ENCODE peak calls at places on chromosome 18, in five cellular contexts. M is K562, P is fibroblast of lung, X is HCT116, G is GM23248. J is an unnamed sample.

GRCh38 chr18:66638856-66639621 is 35.1 kb upstream of the CDH19 start:
- DNase-seq in G (no peak), P (no peak), X (no peak), M (no peak), J (no peak)

GRCh38 chr18:28584726-28585125 is 407.8 kb upstream of the CDH2 start:
- DNase-seq in G (peak; percentile 92), P (no peak), M (no peak), X (peak; percentile 18), J (no peak)

GRCh38 chr18:34773378-34773777 is 63.3 kb downstream of the DTNA start:
- DNase-seq in P (no peak), M (no peak), G (peak; percentile 66), X (no peak), J (no peak)

GRCh38 chr18:1528447-1528846 is 623.8 kb downstream of the ADCYAP1 start:
- DNase-seq in M (no peak), P (no peak), G (no peak), X (no peak), J (no peak)

GRCh38 chr18:47953471-47953931 is 23.0 kb upstream of the SMAD2 start:
- DNase-seq in G (peak; percentile 82), P (no peak), M (no peak), X (no peak), J (no peak)

GRCh38 chr18:50661013-50661412 is 101.1 kb downstream of the MAPK4 start:
- DNase-seq in M (no peak), G (no peak), X (no peak), P (no peak), J (no peak)

GRCh38 chr18:6748241-6748640 is 18.7 kb downstream of the ARHGAP28 start:
- DNase-seq in P (no peak), M (no peak), X (no peak), G (no peak), J (no peak)

GRCh38 chr18:51397347-51397962 is 200.0 kb upstream of the MEX3C start:
- DNase-seq in X (no peak), G (no peak), M (no peak), P (no peak), J (no peak)

GRCh38 chr18:54387631-54388030 is 29.9 kb downstream of the C18orf54 start:
- DNase-seq in G (no peak), X (no peak), M (no peak), P (no peak), J (no peak)

GRCh38 chr18:73564073-73564472 is 583.6 kb downstream of the FBXO15 start:
- DNase-seq in X (no peak), G (peak; percentile 90), M (no peak), P (peak; percentile 57), J (peak; percentile 34)

GRCh38 chr18:73669299-73669698 is 478.3 kb downstream of the FBXO15 start:
- DNase-seq in M (no peak), G (no peak), X (no peak), P (peak; percentile 90), J (no peak)

GRCh38 chr18:681985-682384 is 24.5 kb downstream of the TYMS start:
- DNase-seq in M (no peak), G (no peak), P (no peak), X (no peak), J (peak; percentile 60)

GRCh38 chr18:49846263-49846662 is 32.9 kb upstream of the ACAA2 start:
- DNase-seq in G (peak; percentile 87), P (peak; percentile 60), X (no peak), M (no peak), J (no peak)

GRCh38 chr18:45920367-45920766 is 46.8 kb downstream of the EPG5 start:
- DNase-seq in G (peak; percentile 93), M (no peak), P (peak; percentile 70), X (no peak), J (no peak)

GRCh38 chr18:65257157-65257556 is 493.7 kb upstream of the CDH7 start:
- DNase-seq in X (no peak), M (no peak), G (no peak), P (no peak), J (no peak)

GRCh38 chr18:26956894-26957293 is 91.4 kb upstream of the AQP4 start:
- DNase-seq in X (no peak), P (no peak), M (no peak), G (no peak), J (no peak)

GRCh38 chr18:63762518-63762917 is 12.7 kb upstream of the SERPINB7 start:
- DNase-seq in M (no peak), G (peak; percentile 89), X (no peak), P (peak; percentile 79), J (no peak)

GRCh38 chr18:56702946-56703345 is 51.8 kb downstream of the WDR7 start:
- DNase-seq in X (peak; percentile 58), P (peak; percentile 51), G (peak; percentile 68), M (peak; percentile 13), J (no peak)

GRCh38 chr18:36212301-36212977 is 25.1 kb downstream of the MOCOS start:
- DNase-seq in P (peak; percentile 30), M (peak; percentile 65), G (peak; percentile 6), X (no peak), J (no peak)

GRCh38 chr18:66226782-66227181 is 377.1 kb downstream of the CDH19 start:
- DNase-seq in X (no peak), P (no peak), G (no peak), M (no peak), J (peak; percentile 42)

GRCh38 chr18:50507120-50507590 is 52.7 kb upstream of the MAPK4 start:
- DNase-seq in G (peak; percentile 32), P (peak; percentile 2), M (peak; percentile 49), X (no peak), J (peak; percentile 26)

GRCh38 chr18:7237670-7238272 is 6.9 kb downstream of the LRRC30 start:
- DNase-seq in M (no peak), G (no peak), P (no peak), X (no peak), J (no peak)

GRCh38 chr18:21264651-21265050 is 22.6 kb downstream of the GREB1L start:
- DNase-seq in P (peak; percentile 8), G (peak; percentile 15), X (no peak), M (no peak), J (no peak)

GRCh38 chr18:3434685-3435084 is 15.3 kb upstream of the TGIF1 start:
- DNase-seq in G (no peak), M (no peak), P (no peak), X (no peak), J (peak; percentile 34)

GRCh38 chr18:27136208-27136535 is 48.9 kb downstream of the CHST9 start:
- DNase-seq in X (no peak), M (no peak), G (peak; percentile 0), P (no peak), J (no peak)

GRCh38 chr18:49368161-49368875 is 92.1 kb downstream of the DYM start:
- DNase-seq in P (no peak), X (no peak), G (no peak), M (no peak), J (no peak)

GRCh38 chr18:67876866-67877265 is 360.3 kb upstream of the DSEL start:
- DNase-seq in G (no peak), X (no peak), M (no peak), P (no peak), J (no peak)

GRCh38 chr18:32383040-32383819 is 87.5 kb downstream of the GAREM1 start:
- DNase-seq in M (no peak), X (peak; percentile 69), P (peak; percentile 94), G (peak; percentile 85), J (peak; percentile 92)

GRCh38 chr18:4352746-4353522 is 102.2 kb downstream of the DLGAP1 start:
- DNase-seq in M (no peak), X (no peak), P (no peak), G (no peak), J (no peak)

GRCh38 chr18:73895701-73896100 is 251.9 kb downstream of the FBXO15 start:
- DNase-seq in G (no peak), M (no peak), P (no peak), X (no peak), J (no peak)

GRCh38 chr18:9606039-9606438 is 8.3 kb downstream of the PPP4R1 start:
- DNase-seq in M (no peak), G (no peak), P (no peak), X (no peak), J (no peak)

GRCh38 chr18:9608298-9608697 is 6.1 kb downstream of the PPP4R1 start:
- DNase-seq in P (no peak), M (peak; percentile 71), X (no peak), G (peak; percentile 48), J (no peak)

GRCh38 chr18:9608728-9609127 is 5.6 kb downstream of the PPP4R1 start:
- DNase-seq in P (no peak), M (no peak), G (no peak), X (no peak), J (no peak)

GRCh38 chr18:9612215-9612830 is 2.0 kb downstream of the PPP4R1 start:
- DNase-seq in G (peak; percentile 75), M (no peak), P (peak; percentile 58), X (peak; percentile 60), J (peak; percentile 66)

DNA sequence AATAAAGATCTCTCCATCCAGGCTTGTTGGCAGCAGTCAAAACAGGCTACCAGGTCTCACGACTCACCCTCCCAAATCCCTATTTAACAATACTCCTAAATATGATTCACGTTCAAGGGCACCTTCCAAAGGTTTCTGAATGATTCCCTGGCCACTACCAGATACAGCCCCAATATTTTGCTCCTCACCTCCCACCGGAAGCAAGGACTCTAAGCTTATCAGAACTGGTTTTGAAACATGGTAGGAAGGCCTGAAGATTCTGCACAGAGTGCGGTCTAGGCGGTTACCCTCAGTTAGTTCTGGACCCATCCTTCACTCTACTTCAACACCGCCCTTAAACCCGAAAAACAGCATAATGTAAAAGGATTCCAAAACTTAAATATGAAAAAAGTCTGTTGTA is 5.2 kb downstream of the PPP4R1 start:
- DNase-seq in G (no peak), M (peak; percentile 44), X (no peak), P (no peak), J (no peak)
- H3K79me2 ChIP-seq in G (peaks cover 98% of the 10 kb centered on the region), M (peaks cover 98% of the 10 kb centered on the region), X (peaks cover 97% of the 10 kb centered on the region), P (peaks cover 94% of the 10 kb centered on the region), J (peaks cover 14% of the 10 kb centered on the region)

GRCh38 chr18:46939337-46939963 is 22.0 kb downstream of the KATNAL2 start:
- DNase-seq in G (peak; percentile 54), M (peak; percentile 10), X (no peak), P (peak; percentile 88), J (peak; percentile 35)
- H3K9ac ChIP-seq in G (no peak overlapping the region), M (no peak overlapping the region), X (no peak overlapping the region), P (no peak overlapping the region), J (no peak overlapping the region)

DNA sequence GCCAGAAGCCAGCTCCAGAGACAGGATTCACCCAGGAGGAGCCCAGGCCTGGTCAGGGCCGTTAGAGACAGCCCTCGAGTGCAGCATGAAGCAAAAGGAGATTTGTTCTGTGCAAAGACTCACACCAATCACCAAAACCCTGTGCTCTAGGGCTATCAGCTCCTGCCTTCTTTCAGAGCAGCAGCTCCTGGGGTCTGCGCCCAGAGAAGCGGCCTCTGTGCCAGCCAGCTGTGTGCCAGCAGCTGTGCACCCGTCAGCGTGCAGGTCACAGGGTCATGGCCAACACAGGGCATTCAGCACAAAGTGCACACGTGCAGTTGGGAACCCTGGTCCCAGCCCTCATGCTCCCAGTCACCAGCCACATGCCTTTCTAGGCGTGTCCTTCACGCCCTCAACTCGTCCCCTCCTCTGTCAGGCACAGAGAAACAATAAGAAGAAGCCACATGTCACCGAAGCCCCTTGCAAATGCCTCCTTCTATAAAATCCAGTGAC is 49.3 kb downstream of the ZNF516 start:
- DNase-seq in X (no peak), M (no peak), G (peak; percentile 55), P (no peak), J (no peak)
- H3K4me3 ChIP-seq in X (no peak overlapping the region), M (no peak overlapping the region), G (peak overlapping the region; percentile 44), P (no peak overlapping the region), J (no peak overlapping the region)

DNA sequence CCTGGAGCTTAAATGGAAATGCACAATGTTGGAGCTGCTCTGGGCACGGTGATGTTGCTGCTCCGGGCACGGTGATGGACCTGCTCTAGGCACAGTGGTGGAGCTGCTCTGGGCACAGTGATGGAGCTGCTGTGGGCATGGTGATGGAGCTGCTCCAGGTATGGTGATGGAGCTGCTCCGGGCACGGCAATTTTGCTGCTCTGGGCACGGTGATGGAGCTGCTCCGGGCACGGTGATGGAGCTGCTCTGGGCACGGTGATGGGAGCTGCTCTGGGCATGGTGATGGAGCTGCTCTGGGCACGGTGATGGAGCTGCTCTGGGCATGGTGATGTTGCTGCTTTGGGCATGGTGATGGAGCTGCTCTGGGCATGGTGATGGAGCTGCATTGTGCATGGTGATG is 79.7 kb downstream of the LDLRAD4 start:
- DNase-seq in P (no peak), G (no peak), X (no peak), M (no peak), J (no peak)
- H3K79me2 ChIP-seq in P (no peaks in the 10 kb centered on the region), G (no peaks in the 10 kb centered on the region), X (no peaks in the 10 kb centered on the region), M (no peaks in the 10 kb centered on the region), J (no peaks in the 10 kb centered on the region)